ENCODE peak calls at places on chromosomes 2 and 18, in seven cellular contexts. One of them, this sample, is unnamed.

GRCh38 chr18:44826418-44827259 is 146.0 kb downstream of the SETBP1 start:
- DNase-seq in AG20443: peak
- DNase-seq in iPS DF 19.7: no peak
- DNase-seq in AG08395: peak
- DNase-seq in caudate nucleus: no peak
- DNase-seq in cerebellum: peak
- DNase-seq in naive thymus-derived CD8-positive, alpha-beta T cell: no peak
- DNase-seq in this sample: no peak

GRCh38 chr2:219916261-219916660 is 288.8 kb downstream of the SLC4A3 start:
- DNase-seq in caudate nucleus: no peak
- DNase-seq in naive thymus-derived CD8-positive, alpha-beta T cell: no peak
- DNase-seq in iPS DF 19.7: no peak
- DNase-seq in cerebellum: no peak
- DNase-seq in AG08395: no peak
- DNase-seq in AG20443: no peak
- DNase-seq in this sample: no peak

GRCh38 chr2:63121055-63121834 is 70.6 kb downstream of the OTX1 start:
- DNase-seq in AG20443: no peak
- DNase-seq in iPS DF 19.7: peak
- DNase-seq in naive thymus-derived CD8-positive, alpha-beta T cell: no peak
- DNase-seq in cerebellum: no peak
- DNase-seq in AG08395: no peak
- DNase-seq in caudate nucleus: no peak
- DNase-seq in this sample: no peak

GRCh38 chr18:44742741-44743311 is 62.1 kb downstream of the SETBP1 start:
- DNase-seq in cerebellum: peak
- DNase-seq in iPS DF 19.7: no peak
- DNase-seq in caudate nucleus: peak
- DNase-seq in AG08395: peak
- DNase-seq in AG20443: peak
- DNase-seq in naive thymus-derived CD8-positive, alpha-beta T cell: no peak
- DNase-seq in this sample: no peak

GRCh38 chr2:175855794-175856453 is 146.1 kb downstream of the LNPK start:
- DNase-seq in AG20443: peak
- DNase-seq in cerebellum: no peak
- DNase-seq in iPS DF 19.7: no peak
- DNase-seq in caudate nucleus: no peak
- DNase-seq in AG08395: peak
- DNase-seq in naive thymus-derived CD8-positive, alpha-beta T cell: no peak
- DNase-seq in this sample: peak

GRCh38 chr2:229572434-229573338 is 141.7 kb downstream of the DNER start:
- DNase-seq in AG08395: no peak
- DNase-seq in cerebellum: no peak
- DNase-seq in naive thymus-derived CD8-positive, alpha-beta T cell: no peak
- DNase-seq in iPS DF 19.7: no peak
- DNase-seq in AG20443: no peak
- DNase-seq in caudate nucleus: no peak
- DNase-seq in this sample: no peak

GRCh38 chr2:42504364-42505230 is 10.8 kb upstream of the KCNG3 start:
- DNase-seq in naive thymus-derived CD8-positive, alpha-beta T cell: no peak
- DNase-seq in AG20443: no peak
- DNase-seq in AG08395: no peak
- DNase-seq in iPS DF 19.7: no peak
- DNase-seq in caudate nucleus: no peak
- DNase-seq in cerebellum: no peak
- DNase-seq in this sample: no peak

GRCh38 chr2:30802611-30803010 is 4.6 kb downstream of the CAPN13 start:
- DNase-seq in AG08395: no peak
- DNase-seq in naive thymus-derived CD8-positive, alpha-beta T cell: no peak
- DNase-seq in cerebellum: no peak
- DNase-seq in AG20443: no peak
- DNase-seq in iPS DF 19.7: no peak
- DNase-seq in caudate nucleus: no peak
- DNase-seq in this sample: no peak

GRCh38 chr2:176002684-176003225 is 688 bp upstream of the LNPK start:
- DNase-seq in caudate nucleus: peak
- DNase-seq in cerebellum: peak
- DNase-seq in iPS DF 19.7: no peak
- DNase-seq in AG08395: peak
- DNase-seq in AG20443: peak
- DNase-seq in naive thymus-derived CD8-positive, alpha-beta T cell: no peak
- DNase-seq in this sample: no peak

GRCh38 chr2:95372216-95372829 is 30.2 kb upstream of the FAHD2A start:
- DNase-seq in caudate nucleus: no peak
- DNase-seq in AG20443: no peak
- DNase-seq in AG08395: no peak
- DNase-seq in cerebellum: no peak
- DNase-seq in naive thymus-derived CD8-positive, alpha-beta T cell: no peak
- DNase-seq in iPS DF 19.7: no peak
- DNase-seq in this sample: peak

GRCh38 chr2:228675042-228675441 is 493.6 kb upstream of the SPHKAP start:
- DNase-seq in cerebellum: no peak
- DNase-seq in iPS DF 19.7: no peak
- DNase-seq in naive thymus-derived CD8-positive, alpha-beta T cell: no peak
- DNase-seq in caudate nucleus: no peak
- DNase-seq in AG20443: peak
- DNase-seq in AG08395: peak
- DNase-seq in this sample: no peak

GRCh38 chr2:73939419-73939818 is 12.7 kb downstream of the DGUOK start:
- DNase-seq in naive thymus-derived CD8-positive, alpha-beta T cell: no peak
- DNase-seq in cerebellum: no peak
- DNase-seq in iPS DF 19.7: no peak
- DNase-seq in caudate nucleus: no peak
- DNase-seq in AG08395: peak
- DNase-seq in AG20443: peak
- DNase-seq in this sample: no peak

GRCh38 chr2:26033270-26033768 is 565 bp upstream of the RAB10 start:
- DNase-seq in AG20443: no peak
- DNase-seq in caudate nucleus: no peak
- DNase-seq in cerebellum: peak
- DNase-seq in AG08395: no peak
- DNase-seq in naive thymus-derived CD8-positive, alpha-beta T cell: no peak
- DNase-seq in iPS DF 19.7: peak
- DNase-seq in this sample: peak

GRCh38 chr2:206392118-206392517 is 51.2 kb upstream of the ADAM23 start:
- DNase-seq in naive thymus-derived CD8-positive, alpha-beta T cell: no peak
- DNase-seq in cerebellum: peak
- DNase-seq in iPS DF 19.7: peak
- DNase-seq in AG20443: peak
- DNase-seq in AG08395: peak
- DNase-seq in caudate nucleus: no peak
- DNase-seq in this sample: no peak

GRCh38 chr2:151408788-151409600 is 708 bp upstream of the RIF1 start:
- DNase-seq in iPS DF 19.7: peak
- DNase-seq in AG20443: no peak
- DNase-seq in cerebellum: no peak
- DNase-seq in AG08395: no peak
- DNase-seq in caudate nucleus: no peak
- DNase-seq in naive thymus-derived CD8-positive, alpha-beta T cell: no peak
- DNase-seq in this sample: no peak

GRCh38 chr18:35171315-35171987 is 69.4 kb upstream of the ZNF397 start:
- DNase-seq in caudate nucleus: no peak
- DNase-seq in naive thymus-derived CD8-positive, alpha-beta T cell: no peak
- DNase-seq in iPS DF 19.7: no peak
- DNase-seq in cerebellum: no peak
- DNase-seq in AG08395: no peak
- DNase-seq in AG20443: peak
- DNase-seq in this sample: no peak

GRCh38 chr2:156098506-156098905 is 234.0 kb downstream of the NR4A2 start:
- DNase-seq in naive thymus-derived CD8-positive, alpha-beta T cell: no peak
- DNase-seq in iPS DF 19.7: no peak
- DNase-seq in AG08395: no peak
- DNase-seq in cerebellum: no peak
- DNase-seq in AG20443: no peak
- DNase-seq in caudate nucleus: no peak
- DNase-seq in this sample: no peak

GRCh38 chr2:69693472-69694450 is 48.2 kb upstream of the ANXA4 start:
- DNase-seq in AG20443: no peak
- DNase-seq in naive thymus-derived CD8-positive, alpha-beta T cell: peak
- DNase-seq in cerebellum: no peak
- DNase-seq in iPS DF 19.7: no peak
- DNase-seq in AG08395: no peak
- DNase-seq in caudate nucleus: no peak
- DNase-seq in this sample: no peak

GRCh38 chr18:8895987-8896619 is 190.7 kb downstream of the MTCL1 start:
- DNase-seq in naive thymus-derived CD8-positive, alpha-beta T cell: no peak
- DNase-seq in cerebellum: no peak
- DNase-seq in caudate nucleus: no peak
- DNase-seq in AG20443: peak
- DNase-seq in AG08395: peak
- DNase-seq in iPS DF 19.7: no peak
- DNase-seq in this sample: no peak

GRCh38 chr2:234308814-234309195 is 188.1 kb downstream of the ARL4C start:
- DNase-seq in caudate nucleus: no peak
- DNase-seq in AG20443: no peak
- DNase-seq in iPS DF 19.7: no peak
- DNase-seq in naive thymus-derived CD8-positive, alpha-beta T cell: peak
- DNase-seq in cerebellum: no peak
- DNase-seq in AG08395: peak
- DNase-seq in this sample: no peak

GRCh38 chr18:22282311-22283235 is 113.2 kb downstream of the GATA6 start:
- DNase-seq in AG08395: peak
- DNase-seq in iPS DF 19.7: no peak
- DNase-seq in naive thymus-derived CD8-positive, alpha-beta T cell: peak
- DNase-seq in AG20443: peak
- DNase-seq in caudate nucleus: no peak
- DNase-seq in cerebellum: no peak
- DNase-seq in this sample: no peak

GRCh38 chr2:217307023-217307422 is 447.2 kb upstream of the TNP1 start:
- DNase-seq in naive thymus-derived CD8-positive, alpha-beta T cell: no peak
- DNase-seq in iPS DF 19.7: no peak
- DNase-seq in AG20443: no peak
- DNase-seq in AG08395: no peak
- DNase-seq in caudate nucleus: no peak
- DNase-seq in cerebellum: no peak
- DNase-seq in this sample: no peak

GRCh38 chr2:239324456-239324855 is 76.4 kb downstream of the HDAC4 start:
- DNase-seq in caudate nucleus: no peak
- DNase-seq in naive thymus-derived CD8-positive, alpha-beta T cell: no peak
- DNase-seq in AG08395: no peak
- DNase-seq in iPS DF 19.7: no peak
- DNase-seq in cerebellum: no peak
- DNase-seq in AG20443: no peak
- DNase-seq in this sample: no peak

GRCh38 chr2:218027426-218028188 is 24.8 kb upstream of the TNS1 start:
- DNase-seq in AG20443: no peak
- DNase-seq in iPS DF 19.7: no peak
- DNase-seq in caudate nucleus: no peak
- DNase-seq in AG08395: no peak
- DNase-seq in naive thymus-derived CD8-positive, alpha-beta T cell: no peak
- DNase-seq in cerebellum: no peak
- DNase-seq in this sample: peak

GRCh38 chr2:9002637-9003365 is 683 bp downstream of the MBOAT2 start:
- DNase-seq in AG20443: peak
- DNase-seq in cerebellum: peak
- DNase-seq in iPS DF 19.7: no peak
- DNase-seq in caudate nucleus: peak
- DNase-seq in naive thymus-derived CD8-positive, alpha-beta T cell: peak
- DNase-seq in AG08395: no peak
- DNase-seq in this sample: peak

GRCh38 chr2:88085099-88085498 is 17.5 kb downstream of the SMYD1 start:
- DNase-seq in cerebellum: no peak
- DNase-seq in caudate nucleus: no peak
- DNase-seq in iPS DF 19.7: no peak
- DNase-seq in AG20443: no peak
- DNase-seq in naive thymus-derived CD8-positive, alpha-beta T cell: no peak
- DNase-seq in AG08395: no peak
- DNase-seq in this sample: no peak

GRCh38 chr2:60957643-60958042 is 59.9 kb upstream of the PEX13 start:
- DNase-seq in AG08395: no peak
- DNase-seq in iPS DF 19.7: no peak
- DNase-seq in naive thymus-derived CD8-positive, alpha-beta T cell: no peak
- DNase-seq in AG20443: no peak
- DNase-seq in cerebellum: no peak
- DNase-seq in caudate nucleus: peak
- DNase-seq in this sample: no peak

GRCh38 chr2:15038373-15039364 is 406.2 kb downstream of the LRATD1 start:
- DNase-seq in caudate nucleus: no peak
- DNase-seq in naive thymus-derived CD8-positive, alpha-beta T cell: no peak
- DNase-seq in AG20443: no peak
- DNase-seq in iPS DF 19.7: no peak
- DNase-seq in cerebellum: no peak
- DNase-seq in AG08395: no peak
- DNase-seq in this sample: no peak

This sample was measured in cardiac septum.